ENCODE peak calls at places on chromosomes 13 and 19, in five cellular contexts. I is AG20443; X is activated T-cell treated with anti-CD3 and anti-CD28 coated beads for 48 hours; V is activated naive CD4-positive, alpha-beta T cell treated with anti-CD3 and anti-CD28 coated beads for 36 hours; A is DMS 273 treated with DMSO at 0.1 percent for 48 hours. P is an unnamed sample.

GRCh38 chr19:19873381-19873780 is 7.7 kb downstream of the ZNF253 start:
- DNase-seq in I (no peak), X (no peak), V (no peak), A (no peak), P (no peak)

GRCh38 chr13:87884874-87885273 is 213.7 kb downstream of the SLITRK5 start:
- DNase-seq in I (no peak), X (no peak), V (no peak), A (no peak), P (no peak)

GRCh38 chr13:27421101-27421881 is 3.1 kb upstream of the GTF3A start:
- DNase-seq in I (no peak), X (no peak), V (no peak), A (no peak), P (no peak)

GRCh38 chr13:113122571-113123225 is at the start of gene F10:
- DNase-seq in I (peak), X (no peak), V (no peak), A (no peak), P (peak)

GRCh38 chr19:47729799-47730520 is 15.4 kb upstream of the NOP53 start:
- DNase-seq in I (no peak), X (peak), V (peak), A (no peak), P (no peak)

GRCh38 chr13:51645154-51645650 is 60.9 kb downstream of the WDFY2 start:
- DNase-seq in I (peak), X (no peak), V (peak), A (no peak), P (peak)

GRCh38 chr19:42577016-42577415 is 17.7 kb downstream of the CEACAM8 start:
- DNase-seq in I (no peak), X (no peak), V (no peak), A (no peak), P (no peak)

GRCh38 chr13:51632643-51633357 is 48.5 kb downstream of the WDFY2 start:
- DNase-seq in I (no peak), X (no peak), V (no peak), A (no peak), P (no peak)

GRCh38 chr19:6402834-6403608 is 10.1 kb upstream of the GTF2F1 start:
- DNase-seq in I (peak), X (no peak), V (no peak), A (no peak), P (peak)

GRCh38 chr13:46717275-46717674 is 79.7 kb downstream of the ESD start:
- DNase-seq in I (no peak), X (no peak), V (no peak), A (no peak), P (no peak)

GRCh38 chr13:77530870-77531269 is 4.6 kb upstream of the SCEL start:
- DNase-seq in I (no peak), X (no peak), V (no peak), A (no peak), P (no peak)

GRCh38 chr19:38915329-38916321 is 3.6 kb upstream of the CCER2 start:
- DNase-seq in I (no peak), X (no peak), V (no peak), A (no peak), P (no peak)

GRCh38 chr13:26324867-26325266 is 70.9 kb downstream of the CDK8 start:
- DNase-seq in I (no peak), X (no peak), V (no peak), A (no peak), P (no peak)

GRCh38 chr13:78061806-78062205 is 143.2 kb upstream of the EDNRB start:
- DNase-seq in I (no peak), X (no peak), V (no peak), A (no peak), P (no peak)

GRCh38 chr13:110397445-110397844 is 90.4 kb downstream of the COL4A2 start:
- DNase-seq in I (peak), X (no peak), V (no peak), A (no peak), P (peak)

GRCh38 chr19:50266896-50267295 is 62.3 kb downstream of the KCNC3 start:
- DNase-seq in I (no peak), X (peak), V (peak), A (no peak), P (no peak)

GRCh38 chr19:48123907-48124675 is 13.5 kb upstream of the PLA2G4C start:
- DNase-seq in I (peak), X (peak), V (peak), A (no peak), P (peak)

GRCh38 chr13:71304861-71305260 is 562.1 kb downstream of the DACH1 start:
- DNase-seq in I (no peak), X (no peak), V (no peak), A (no peak), P (no peak)

GRCh38 chr19:29524912-29525870 is 603 bp upstream of the VSTM2B start:
- DNase-seq in I (peak), X (no peak), V (no peak), A (no peak), P (no peak)

GRCh38 chr19:3743486-3743885 is 18.0 kb downstream of the APBA3 start:
- DNase-seq in I (no peak), X (no peak), V (no peak), A (no peak), P (no peak)

GRCh38 chr13:25169356-25169755 is 2.7 kb downstream of the AMER2 start:
- DNase-seq in I (no peak), X (no peak), V (no peak), A (no peak), P (no peak)

GRCh38 chr13:110869805-110870706 is 44.8 kb downstream of the ANKRD10 start:
- DNase-seq in I (peak), X (peak), V (peak), A (no peak), P (peak)

GRCh38 chr19:43316591-43317319 is 36.7 kb upstream of the CD177 start:
- DNase-seq in I (peak), X (no peak), V (no peak), A (peak), P (peak)